ENCODE peak calls at places on chromosomes 2 and 18, in eight cellular contexts. One of them, this sample, is unnamed.

GRCh38 chr2:19021721-19022120 is 336.7 kb downstream of the OSR1 start:
- DNase-seq in A549: no peak
- DNase-seq in CD8-positive, alpha-beta T cell: no peak
- DNase-seq in fibroblast of the aortic adventitia: peak; percentile 83
- DNase-seq in heart right ventricle: no peak
- DNase-seq in HFFc6: peak; percentile 61
- DNase-seq in choroid plexus epithelial cell: peak; percentile 54
- DNase-seq in AG09319: peak; percentile 94
- DNase-seq in this sample: no peak

GRCh38 chr18:66271927-66272326 is 332.0 kb downstream of the CDH19 start:
- DNase-seq in A549: no peak
- DNase-seq in CD8-positive, alpha-beta T cell: no peak
- DNase-seq in fibroblast of the aortic adventitia: no peak
- DNase-seq in heart right ventricle: no peak
- DNase-seq in HFFc6: no peak
- DNase-seq in choroid plexus epithelial cell: no peak
- DNase-seq in AG09319: no peak
- DNase-seq in this sample: no peak

GRCh38 chr2:174072069-174072468 is 106.9 kb upstream of the SP3 start:
- DNase-seq in A549: no peak
- DNase-seq in CD8-positive, alpha-beta T cell: no peak
- DNase-seq in fibroblast of the aortic adventitia: no peak
- DNase-seq in heart right ventricle: no peak
- DNase-seq in HFFc6: no peak
- DNase-seq in choroid plexus epithelial cell: no peak
- DNase-seq in AG09319: no peak
- DNase-seq in this sample: no peak

GRCh38 chr2:15177103-15177502 is 384.0 kb downstream of the NBAS start:
- DNase-seq in A549: no peak
- DNase-seq in CD8-positive, alpha-beta T cell: peak; percentile 6
- DNase-seq in fibroblast of the aortic adventitia: no peak
- DNase-seq in heart right ventricle: no peak
- DNase-seq in HFFc6: peak; percentile 35
- DNase-seq in choroid plexus epithelial cell: peak; percentile 54
- DNase-seq in AG09319: no peak
- DNase-seq in this sample: peak; percentile 18

GRCh38 chr2:212723226-212723625 is 184.6 kb upstream of the ERBB4 start:
- DNase-seq in A549: no peak
- DNase-seq in CD8-positive, alpha-beta T cell: no peak
- DNase-seq in fibroblast of the aortic adventitia: peak; percentile 20
- DNase-seq in heart right ventricle: no peak
- DNase-seq in HFFc6: peak; percentile 38
- DNase-seq in choroid plexus epithelial cell: peak; percentile 71
- DNase-seq in AG09319: peak; percentile 27
- DNase-seq in this sample: no peak

GRCh38 chr2:99880148-99880983 is 262.0 kb downstream of the AFF3 start:
- DNase-seq in A549: no peak
- DNase-seq in CD8-positive, alpha-beta T cell: no peak
- DNase-seq in fibroblast of the aortic adventitia: no peak
- DNase-seq in heart right ventricle: no peak
- DNase-seq in HFFc6: peak; percentile 86
- DNase-seq in choroid plexus epithelial cell: peak; percentile 74
- DNase-seq in AG09319: no peak
- DNase-seq in this sample: no peak

GRCh38 chr2:9638532-9638931 is 7.7 kb upstream of the YWHAQ start:
- DNase-seq in A549: peak; percentile 89
- DNase-seq in CD8-positive, alpha-beta T cell: no peak
- DNase-seq in fibroblast of the aortic adventitia: peak; percentile 86
- DNase-seq in heart right ventricle: peak; percentile 82
- DNase-seq in HFFc6: peak; percentile 90
- DNase-seq in choroid plexus epithelial cell: peak; percentile 98
- DNase-seq in AG09319: peak; percentile 85
- DNase-seq in this sample: no peak

GRCh38 chr2:47288864-47289263 is 114.1 kb upstream of the MSH2 start:
- DNase-seq in A549: no peak
- DNase-seq in CD8-positive, alpha-beta T cell: no peak
- DNase-seq in fibroblast of the aortic adventitia: peak; percentile 74
- DNase-seq in heart right ventricle: no peak
- DNase-seq in HFFc6: peak; percentile 87
- DNase-seq in choroid plexus epithelial cell: peak; percentile 88
- DNase-seq in AG09319: no peak
- DNase-seq in this sample: no peak

GRCh38 chr2:62452701-62453449 is 53.1 kb downstream of the TMEM17 start:
- DNase-seq in A549: no peak
- DNase-seq in CD8-positive, alpha-beta T cell: no peak
- DNase-seq in fibroblast of the aortic adventitia: no peak
- DNase-seq in heart right ventricle: no peak
- DNase-seq in HFFc6: no peak
- DNase-seq in choroid plexus epithelial cell: no peak
- DNase-seq in AG09319: no peak
- DNase-seq in this sample: no peak

GRCh38 chr2:193869564-193869963 is 1674.8 kb upstream of the TMEFF2 start:
- DNase-seq in A549: no peak
- DNase-seq in CD8-positive, alpha-beta T cell: no peak
- DNase-seq in fibroblast of the aortic adventitia: no peak
- DNase-seq in heart right ventricle: no peak
- DNase-seq in HFFc6: no peak
- DNase-seq in choroid plexus epithelial cell: no peak
- DNase-seq in AG09319: no peak
- DNase-seq in this sample: no peak

GRCh38 chr2:176566936-176567335 is 297.7 kb downstream of the MTX2 start:
- DNase-seq in A549: no peak
- DNase-seq in CD8-positive, alpha-beta T cell: no peak
- DNase-seq in fibroblast of the aortic adventitia: no peak
- DNase-seq in heart right ventricle: no peak
- DNase-seq in HFFc6: no peak
- DNase-seq in choroid plexus epithelial cell: no peak
- DNase-seq in AG09319: no peak
- DNase-seq in this sample: no peak

GRCh38 chr2:166609183-166609959 is 115.3 kb upstream of the SCN7A start:
- DNase-seq in A549: no peak
- DNase-seq in CD8-positive, alpha-beta T cell: no peak
- DNase-seq in fibroblast of the aortic adventitia: no peak
- DNase-seq in heart right ventricle: no peak
- DNase-seq in HFFc6: no peak
- DNase-seq in choroid plexus epithelial cell: no peak
- DNase-seq in AG09319: no peak
- DNase-seq in this sample: no peak

GRCh38 chr18:57437433-57437781 is 2.2 kb downstream of the ONECUT2 start:
- DNase-seq in A549: no peak
- DNase-seq in CD8-positive, alpha-beta T cell: no peak
- DNase-seq in fibroblast of the aortic adventitia: no peak
- DNase-seq in heart right ventricle: no peak
- DNase-seq in HFFc6: no peak
- DNase-seq in choroid plexus epithelial cell: no peak
- DNase-seq in AG09319: no peak
- DNase-seq in this sample: no peak

GRCh38 chr18:35247412-35248249 is 6.8 kb downstream of the ZNF397 start:
- DNase-seq in A549: no peak
- DNase-seq in CD8-positive, alpha-beta T cell: no peak
- DNase-seq in fibroblast of the aortic adventitia: no peak
- DNase-seq in heart right ventricle: no peak
- DNase-seq in HFFc6: no peak
- DNase-seq in choroid plexus epithelial cell: no peak
- DNase-seq in AG09319: no peak
- DNase-seq in this sample: no peak

GRCh38 chr2:20173496-20174402 is 51.2 kb downstream of the SDC1 start:
- DNase-seq in A549: no peak
- DNase-seq in CD8-positive, alpha-beta T cell: no peak
- DNase-seq in fibroblast of the aortic adventitia: no peak
- DNase-seq in heart right ventricle: no peak
- DNase-seq in HFFc6: no peak
- DNase-seq in choroid plexus epithelial cell: no peak
- DNase-seq in AG09319: no peak
- DNase-seq in this sample: no peak

GRCh38 chr2:12721571-12722444 is 5.1 kb downstream of the TRIB2 start:
- DNase-seq in A549: no peak
- DNase-seq in CD8-positive, alpha-beta T cell: no peak
- DNase-seq in fibroblast of the aortic adventitia: peak; percentile 92
- DNase-seq in heart right ventricle: no peak
- DNase-seq in HFFc6: no peak
- DNase-seq in choroid plexus epithelial cell: peak; percentile 60
- DNase-seq in AG09319: no peak
- DNase-seq in this sample: no peak

GRCh38 chr2:54597153-54597827 is 126.2 kb upstream of the EML6 start:
- DNase-seq in A549: no peak
- DNase-seq in CD8-positive, alpha-beta T cell: no peak
- DNase-seq in fibroblast of the aortic adventitia: peak; percentile 75
- DNase-seq in heart right ventricle: peak; percentile 72
- DNase-seq in HFFc6: no peak
- DNase-seq in choroid plexus epithelial cell: no peak
- DNase-seq in AG09319: no peak
- DNase-seq in this sample: no peak

GRCh38 chr2:146720170-146720569 is 1124.7 kb upstream of the ACVR2A start:
- DNase-seq in A549: no peak
- DNase-seq in CD8-positive, alpha-beta T cell: no peak
- DNase-seq in fibroblast of the aortic adventitia: no peak
- DNase-seq in heart right ventricle: no peak
- DNase-seq in HFFc6: no peak
- DNase-seq in choroid plexus epithelial cell: no peak
- DNase-seq in AG09319: no peak
- DNase-seq in this sample: no peak

GRCh38 chr2:8414946-8415869 is 266.6 kb upstream of the ID2 start:
- DNase-seq in A549: no peak
- DNase-seq in CD8-positive, alpha-beta T cell: no peak
- DNase-seq in fibroblast of the aortic adventitia: no peak
- DNase-seq in heart right ventricle: no peak
- DNase-seq in HFFc6: no peak
- DNase-seq in choroid plexus epithelial cell: no peak
- DNase-seq in AG09319: no peak
- DNase-seq in this sample: no peak

GRCh38 chr2:215728504-215729065 is 284.8 kb downstream of the MREG start:
- DNase-seq in A549: no peak
- DNase-seq in CD8-positive, alpha-beta T cell: no peak
- DNase-seq in fibroblast of the aortic adventitia: peak; percentile 99
- DNase-seq in heart right ventricle: no peak
- DNase-seq in HFFc6: peak; percentile 95
- DNase-seq in choroid plexus epithelial cell: peak; percentile 100
- DNase-seq in AG09319: peak; percentile 89
- DNase-seq in this sample: no peak
- TF ChIP-seq CTCF in A549: no peak
- TF ChIP-seq CTCF in CD8-positive, alpha-beta T cell: no peak
- TF ChIP-seq CTCF in fibroblast of the aortic adventitia: peak; percentile 26
- TF ChIP-seq CTCF in heart right ventricle: no peak
- TF ChIP-seq CTCF in HFFc6: peak; percentile 54
- TF ChIP-seq CTCF in choroid plexus epithelial cell: peak; percentile 26
- TF ChIP-seq CTCF in AG09319: no peak
- TF ChIP-seq CTCF in this sample: no peak

DNA sequence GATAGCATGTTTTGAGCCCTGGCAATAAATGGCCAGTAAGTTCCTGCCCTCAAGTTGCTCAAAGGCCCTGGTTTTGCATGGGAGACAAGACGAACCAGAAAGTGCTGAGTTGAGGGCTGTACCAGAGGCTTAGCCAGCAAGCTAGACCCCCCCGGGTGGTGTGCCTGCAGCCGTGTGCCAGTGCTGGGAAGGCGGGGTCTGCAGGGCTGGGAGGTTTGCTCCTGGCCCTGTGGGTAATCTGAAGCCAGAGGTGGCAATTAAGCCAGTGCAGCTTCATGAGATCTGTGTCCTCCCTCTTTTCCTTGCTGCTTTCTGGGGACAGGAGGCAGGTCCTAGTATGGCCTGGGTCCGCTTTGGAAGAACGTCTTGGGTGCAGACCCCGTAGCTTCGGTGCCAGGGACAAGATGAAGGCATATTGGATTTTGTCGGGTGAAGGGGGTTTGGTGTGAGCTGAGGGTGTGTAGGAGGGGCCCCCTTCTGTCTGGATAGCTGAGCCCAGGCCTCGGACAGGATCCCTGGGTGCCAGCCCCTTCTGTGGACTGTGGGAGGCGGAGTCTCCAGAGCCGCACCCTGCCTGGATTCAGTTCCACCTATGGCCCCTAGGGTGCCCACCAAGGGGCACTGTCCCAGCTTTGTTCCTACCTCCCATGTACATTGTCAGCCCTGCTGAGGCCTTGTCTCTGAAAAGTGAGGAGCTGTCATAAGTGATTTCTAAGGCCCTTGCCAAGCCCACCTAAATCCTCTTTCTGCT is 15.6 kb downstream of the ATOH8 start:
- DNase-seq in A549: peak; percentile 92
- DNase-seq in CD8-positive, alpha-beta T cell: no peak
- DNase-seq in fibroblast of the aortic adventitia: no peak
- DNase-seq in heart right ventricle: no peak
- DNase-seq in HFFc6: no peak
- DNase-seq in choroid plexus epithelial cell: no peak
- DNase-seq in AG09319: no peak
- DNase-seq in this sample: no peak
- TF ChIP-seq CTCF in A549: peak; percentile 26
- TF ChIP-seq CTCF in CD8-positive, alpha-beta T cell: no peak
- TF ChIP-seq CTCF in fibroblast of the aortic adventitia: peak; percentile 43
- TF ChIP-seq CTCF in heart right ventricle: peak; percentile 23
- TF ChIP-seq CTCF in HFFc6: peak; percentile 70
- TF ChIP-seq CTCF in choroid plexus epithelial cell: peak; percentile 34
- TF ChIP-seq CTCF in AG09319: peak; percentile 10
- TF ChIP-seq CTCF in this sample: no peak

DNA sequence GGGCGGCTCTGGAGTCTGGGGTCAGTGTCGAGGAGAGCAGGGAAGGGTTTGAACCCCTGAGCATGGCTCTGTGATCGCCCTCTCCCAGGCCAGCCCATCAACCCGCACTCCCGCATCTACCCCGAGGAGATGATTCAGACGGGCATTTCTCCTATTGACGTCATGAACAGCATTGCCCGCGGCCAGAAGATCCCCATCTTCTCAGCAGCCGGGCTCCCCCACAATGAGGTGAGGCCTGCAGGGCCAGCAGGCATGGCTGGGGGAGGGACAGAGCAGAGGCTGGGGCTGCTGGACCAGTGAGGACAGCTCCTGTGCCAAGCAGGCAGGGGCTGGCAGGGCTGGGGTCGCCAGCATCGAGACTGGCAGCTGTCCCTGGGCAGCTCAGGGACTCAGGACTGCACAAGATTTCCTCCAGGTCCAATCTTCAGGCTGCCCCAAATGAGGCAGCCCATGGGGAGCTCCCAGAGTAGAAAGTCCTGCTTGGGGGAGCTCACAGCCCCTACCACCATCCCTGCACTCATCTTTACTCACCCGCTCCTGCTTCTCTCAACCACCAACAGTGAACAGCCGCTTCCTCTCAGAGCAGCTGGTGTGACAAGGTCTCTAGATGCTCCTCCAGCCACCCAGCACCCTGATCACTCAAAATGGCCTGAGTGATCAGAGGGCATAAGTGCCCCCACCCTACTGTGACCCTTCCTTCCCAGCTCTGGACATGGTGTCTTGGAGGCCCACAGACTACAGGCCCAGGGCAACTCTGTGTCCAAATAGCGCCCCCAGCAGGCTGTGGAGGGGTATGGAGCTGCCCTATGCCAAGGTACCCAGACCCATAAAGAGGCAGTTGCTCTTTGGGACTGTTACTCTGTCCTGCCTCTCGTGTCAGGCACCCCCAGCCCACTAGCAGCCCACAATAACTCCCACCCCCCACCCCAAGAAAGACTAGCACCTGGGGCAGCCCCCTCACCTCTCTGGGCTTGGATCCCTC is 18.3 kb upstream of the ANKRD53 start:
- DNase-seq in A549: no peak
- DNase-seq in CD8-positive, alpha-beta T cell: no peak
- DNase-seq in fibroblast of the aortic adventitia: no peak
- DNase-seq in heart right ventricle: no peak
- DNase-seq in HFFc6: no peak
- DNase-seq in choroid plexus epithelial cell: no peak
- DNase-seq in AG09319: no peak
- DNase-seq in this sample: peak; percentile 12
- TF ChIP-seq CTCF in A549: no peak
- TF ChIP-seq CTCF in CD8-positive, alpha-beta T cell: no peak
- TF ChIP-seq CTCF in fibroblast of the aortic adventitia: no peak
- TF ChIP-seq CTCF in heart right ventricle: no peak
- TF ChIP-seq CTCF in HFFc6: peak; percentile 58
- TF ChIP-seq CTCF in choroid plexus epithelial cell: no peak
- TF ChIP-seq CTCF in AG09319: no peak
- TF ChIP-seq CTCF in this sample: no peak

GRCh38 chr2:175187378-175187777 is 5.9 kb upstream of the ATP5MC3 start:
- DNase-seq in A549: peak; percentile 7
- DNase-seq in CD8-positive, alpha-beta T cell: no peak
- DNase-seq in fibroblast of the aortic adventitia: peak; percentile 8
- DNase-seq in heart right ventricle: no peak
- DNase-seq in HFFc6: peak; percentile 50
- DNase-seq in choroid plexus epithelial cell: peak; percentile 56
- DNase-seq in AG09319: no peak
- DNase-seq in this sample: no peak
- TF ChIP-seq CTCF in A549: peak; percentile 25
- TF ChIP-seq CTCF in CD8-positive, alpha-beta T cell: peak; percentile 11
- TF ChIP-seq CTCF in fibroblast of the aortic adventitia: peak; percentile 29
- TF ChIP-seq CTCF in heart right ventricle: peak; percentile 6
- TF ChIP-seq CTCF in HFFc6: peak; percentile 60
- TF ChIP-seq CTCF in choroid plexus epithelial cell: peak; percentile 56
- TF ChIP-seq CTCF in AG09319: peak; percentile 13
- TF ChIP-seq CTCF in this sample: peak; percentile 14